ENCODE peak calls at places on chromosome 11, in six cellular contexts. Z is erythroblast; N is stimulated activated effector memory CD8-positive, alpha-beta T cell treated with anti-CD3 and anti-CD28 coated beads, Interleukin-12 subunit alpha, Interleukin-12 subunit beta, amount 100 ng/mL, for 72 hours; L is NB4; W is MCF 10A; B is fibroblast of villous mesenchyme. C is an unnamed sample.

GRCh38 chr11:63518548-63518947 is 12.7 kb downstream of the LGALS12 start:
- DNase-seq in Z (no peak), W (no peak), L (no peak), B (peak), N (no peak), C (no peak)

GRCh38 chr11:78205691-78206090 is 17.0 kb downstream of the USP35 start:
- DNase-seq in N (no peak), W (no peak), B (no peak), Z (no peak), L (no peak), C (no peak)

GRCh38 chr11:13462311-13462927 is 603 bp downstream of the BTBD10 start:
- DNase-seq in L (peak), B (peak), N (no peak), W (peak), Z (peak), C (peak)

GRCh38 chr11:105027671-105028070 is 4.7 kb upstream of the CASP5 start:
- DNase-seq in N (no peak), Z (no peak), W (no peak), B (no peak), L (peak), C (peak)

GRCh38 chr11:126082251-126083109 is 19.8 kb upstream of the CDON start:
- DNase-seq in W (no peak), L (no peak), N (no peak), B (no peak), Z (no peak), C (no peak)

GRCh38 chr11:9397746-9398680 is 13.6 kb downstream of the IPO7 start:
- DNase-seq in W (no peak), L (no peak), Z (no peak), B (no peak), N (no peak), C (no peak)

GRCh38 chr11:134052395-134052987 is 16.4 kb upstream of the JAM3 start:
- DNase-seq in L (no peak), N (no peak), Z (no peak), B (no peak), W (no peak), C (no peak)

GRCh38 chr11:95076416-95076815 is 9.7 kb downstream of the SRSF8 start:
- DNase-seq in L (peak), Z (no peak), N (no peak), W (peak), B (peak), C (peak)

GRCh38 chr11:66264893-66265292 is 3.5 kb upstream of the RAB1B start:
- DNase-seq in L (peak), B (no peak), Z (peak), W (peak), N (no peak), C (no peak)

GRCh38 chr11:121578216-121579063 is 125.7 kb upstream of the SORL1-AS1 start:
- DNase-seq in B (peak), N (no peak), W (no peak), Z (no peak), L (peak), C (peak)

GRCh38 chr11:74057251-74058151 is 48.6 kb upstream of the UCP3 start:
- DNase-seq in Z (peak), B (peak), N (no peak), L (no peak), W (peak), C (no peak)

C was measured in KBM-7.